ENCODE peak calls at places on chromosome 3, in five cellular contexts. B, Z, N, X and U are unnamed samples.

GRCh38 chr3:16219777-16220176 is 45.0 kb downstream of the DPH3 start:
- DNase-seq in B (no peak), Z (no peak), N (no peak), X (no peak), U (no peak)

GRCh38 chr3:143084856-143085731 is 34.5 kb upstream of the CHST2 start:
- DNase-seq in B (no peak), Z (peak; percentile 71), N (peak; percentile 34), X (no peak), U (no peak)

GRCh38 chr3:68878322-68878721 is 54.0 kb downstream of the TAFA4 start:
- DNase-seq in B (no peak), Z (no peak), N (peak; percentile 5), X (no peak), U (no peak)

GRCh38 chr3:151318313-151318712 is 1.7 kb upstream of the GPR87 start:
- DNase-seq in B (no peak), Z (no peak), N (peak; percentile 33), X (no peak), U (no peak)

GRCh38 chr3:39133822-39134221 is 19.6 kb downstream of the CSRNP1 start:
- DNase-seq in B (no peak), Z (no peak), N (no peak), X (no peak), U (no peak)

GRCh38 chr3:70519913-70520659 is 207.6 kb upstream of the MDFIC2 start:
- DNase-seq in B (no peak), Z (no peak), N (peak; percentile 77), X (no peak), U (no peak)

GRCh38 chr3:123067689-123068226 is 933 bp downstream of the PDIA5 start:
- DNase-seq in B (no peak), Z (no peak), N (no peak), X (no peak), U (peak; percentile 56)

GRCh38 chr3:5428607-5429516 is 241.4 kb downstream of the EDEM1 start:
- DNase-seq in B (no peak), Z (peak; percentile 77), N (peak; percentile 57), X (no peak), U (no peak)

GRCh38 chr3:133469140-133469731 is 69.4 kb downstream of the BFSP2 start:
- DNase-seq in B (no peak), Z (no peak), N (no peak), X (peak; percentile 18), U (no peak)

GRCh38 chr3:45595364-45596154 is 1.0 kb downstream of the LIMD1 start:
- DNase-seq in B (peak; percentile 28), Z (no peak), N (no peak), X (peak; percentile 48), U (peak; percentile 70)

GRCh38 chr3:167209011-167209410 is 171.1 kb downstream of the ZBBX start:
- DNase-seq in B (no peak), Z (no peak), N (no peak), X (no peak), U (no peak)

GRCh38 chr3:193095366-193095765 is 145.7 kb upstream of the PLAAT1 start:
- DNase-seq in B (no peak), Z (no peak), N (peak; percentile 31), X (no peak), U (no peak)

GRCh38 chr3:167372138-167372537 is 8.0 kb downstream of the ZBBX start:
- DNase-seq in B (no peak), Z (no peak), N (no peak), X (no peak), U (no peak)

GRCh38 chr3:160400631-160401150 is 1.2 kb downstream of the SMC4 start:
- DNase-seq in B (peak; percentile 19), Z (no peak), N (no peak), X (peak; percentile 9), U (no peak)

GRCh38 chr3:47022540-47023161 is 43.2 kb downstream of the NBEAL2 start:
- DNase-seq in B (peak; percentile 34), Z (no peak), N (no peak), X (no peak), U (no peak)

GRCh38 chr3:119294402-119294888 is 262 bp downstream of the ARHGAP31 start:
- DNase-seq in B (peak; percentile 54), Z (no peak), N (no peak), X (peak; percentile 42), U (peak; percentile 72)

GRCh38 chr3:61777483-61777882 is 216.1 kb downstream of the PTPRG start:
- DNase-seq in B (no peak), Z (no peak), N (no peak), X (no peak), U (no peak)

GRCh38 chr3:187002915-187003314 is 72.6 kb downstream of the ST6GAL1 start:
- DNase-seq in B (no peak), Z (no peak), N (no peak), X (no peak), U (no peak)

GRCh38 chr3:186996356-186996755 is 66.0 kb downstream of the ST6GAL1 start:
- DNase-seq in B (no peak), Z (no peak), N (no peak), X (no peak), U (peak; percentile 86)

GRCh38 chr3:186998937-186999368 is 68.6 kb downstream of the ST6GAL1 start:
- DNase-seq in B (no peak), Z (no peak), N (no peak), X (no peak), U (no peak)

GRCh38 chr3:186997061-186998054 is 67.0 kb downstream of the ST6GAL1 start:
- DNase-seq in B (no peak), Z (no peak), N (no peak), X (no peak), U (no peak)

DNA sequence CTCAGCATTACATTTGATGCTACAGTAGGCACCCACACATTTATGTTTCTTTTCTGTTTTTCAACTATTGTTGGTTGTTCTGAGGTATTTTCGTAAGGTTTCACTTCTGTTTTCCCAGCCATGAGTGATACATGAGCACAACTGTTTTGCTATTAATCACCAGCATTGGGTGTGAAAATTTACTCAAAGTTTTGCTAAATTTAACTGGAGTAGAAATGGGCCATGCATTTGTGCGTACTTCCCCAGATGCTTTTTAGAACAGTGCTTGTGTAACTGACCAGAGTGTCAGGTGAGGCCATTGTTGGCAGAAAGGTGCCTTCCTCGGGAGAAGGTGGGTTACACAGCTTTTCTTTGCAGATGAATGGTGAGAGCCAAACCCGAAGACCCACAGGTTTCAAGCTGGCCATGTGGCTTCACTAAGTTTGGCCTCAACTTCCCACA is 70.4 kb downstream of the ST6GAL1 start:
- DNase-seq in B (no peak), Z (peak; percentile 99), N (no peak), X (no peak), U (peak; percentile 79)
- H3K4me3 ChIP-seq in B (no peak overlapping the region), Z (peak overlapping the region; percentile 46), N (no peak overlapping the region), X (no peak overlapping the region), U (no peak overlapping the region)

DNA sequence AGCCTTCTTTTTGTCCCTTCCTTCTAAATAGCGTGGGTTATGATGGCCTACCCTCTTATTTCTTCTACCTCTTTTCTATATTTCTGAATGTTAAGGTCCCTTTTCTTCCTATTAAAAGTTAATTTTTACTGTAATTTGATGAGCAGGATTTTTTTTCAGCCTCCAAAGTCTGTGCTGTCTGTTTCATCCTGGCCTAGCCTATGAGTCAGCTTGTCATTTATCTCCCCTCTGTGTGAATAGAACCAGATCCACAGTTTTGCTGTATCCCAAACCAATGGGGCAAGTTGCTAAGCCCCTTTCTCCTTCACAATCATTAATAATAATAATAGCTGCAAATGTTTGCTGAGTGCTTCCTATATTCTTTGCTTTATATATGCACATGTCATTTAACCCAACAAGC is 18.1 kb upstream of the C3orf38 start:
- DNase-seq in B (no peak), Z (no peak), N (no peak), X (no peak), U (no peak)
- H3K27ac ChIP-seq in B (no peak overlapping the region), Z (no peak overlapping the region), N (no peak overlapping the region), X (no peak overlapping the region), U (no peak overlapping the region)

GRCh38 chr3:66836363-66837152 is 161.5 kb upstream of the KBTBD8 start:
- DNase-seq in B (no peak), Z (no peak), N (no peak), X (no peak), U (no peak)
- TF ChIP-seq CTCF in B (no peak), Z (peak; percentile 7), N (peak; percentile 9), X (peak; percentile 42), U (no peak)

GRCh38 chr3:42022355-42022754 is 60.5 kb upstream of the ULK4 start:
- DNase-seq in B (no peak), Z (no peak), N (no peak), X (no peak), U (no peak)

GRCh38 chr3:42025388-42026138 is 63.7 kb upstream of the ULK4 start:
- DNase-seq in B (peak; percentile 89), Z (no peak), N (peak; percentile 96), X (peak; percentile 97), U (peak; percentile 81)

GRCh38 chr3:42028474-42028873 is 62.7 kb upstream of the TRAK1 start:
- DNase-seq in B (no peak), Z (no peak), N (no peak), X (no peak), U (no peak)

GRCh38 chr3:42023380-42023779 is 61.5 kb upstream of the ULK4 start:
- DNase-seq in B (no peak), Z (no peak), N (no peak), X (no peak), U (no peak)

DNA sequence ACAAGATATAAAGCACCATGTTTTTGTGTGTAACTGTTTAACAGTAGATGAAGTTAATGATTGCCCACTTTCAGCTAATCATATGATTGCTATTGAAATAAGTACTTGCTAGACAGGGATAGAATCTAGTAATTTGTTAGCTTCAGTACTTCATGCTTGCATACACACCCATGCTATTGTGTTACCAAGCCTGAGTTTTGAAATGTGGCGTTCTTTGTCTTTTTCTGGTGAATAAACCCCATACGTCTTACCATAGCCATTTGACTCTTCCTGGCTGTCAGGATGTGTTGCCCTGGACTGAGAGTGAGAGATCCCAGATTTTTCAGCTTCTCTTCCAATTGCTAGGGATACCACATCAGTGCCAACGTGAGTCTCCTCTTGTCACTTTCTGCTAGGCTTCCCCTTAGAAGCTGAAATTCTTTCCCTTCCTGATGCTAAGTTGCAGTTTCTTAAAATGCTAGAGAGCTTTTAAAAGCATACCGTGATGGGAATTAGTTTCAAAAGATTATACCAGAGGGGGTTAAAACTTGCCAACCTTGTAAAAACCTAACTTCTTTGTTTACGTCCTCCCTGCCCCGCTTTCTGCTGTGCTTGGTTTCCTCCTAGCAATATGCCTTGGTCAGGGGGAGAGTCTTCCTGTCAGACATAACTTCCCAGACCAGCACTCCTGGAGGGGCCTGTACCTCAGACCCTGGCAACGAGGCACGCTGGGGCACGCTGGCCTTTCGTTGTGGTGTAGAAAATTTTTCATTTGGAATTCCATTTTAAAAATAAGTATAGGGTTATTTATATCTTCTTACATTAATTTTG is 62.9 kb upstream of the ULK4 start:
- DNase-seq in B (no peak), Z (no peak), N (no peak), X (no peak), U (peak; percentile 47)
- H3K4me3 ChIP-seq in B (no peak overlapping the region), Z (peak overlapping the region; percentile 30), N (peak overlapping the region; percentile 16), X (no peak overlapping the region), U (no peak overlapping the region)